ENCODE peak calls at places on chromosomes 7 and 10, in six cellular contexts. I is testis, T is right lobe of liver, K is prostate gland, O is suprapubic skin, M is A549. L is an unnamed sample.

GRCh38 chr10:99815611-99816010 is 33.2 kb downstream of the ABCC2 start:
- DNase-seq in T (no peak), O (no peak), M (no peak), K (no peak), I (no peak), L (no peak)

GRCh38 chr7:47253650-47254080 is 328.2 kb downstream of the TNS3 start:
- DNase-seq in M (peak; percentile 69), I (peak; percentile 49), K (no peak), O (no peak), T (no peak), L (peak; percentile 49)

GRCh38 chr7:121621947-121622346 is 225.8 kb upstream of the FAM3C start:
- DNase-seq in M (no peak), I (no peak), K (no peak), T (no peak), O (no peak), L (no peak)

GRCh38 chr10:120457431-120458172 is 575 bp downstream of the PLPP4 start:
- DNase-seq in I (peak; percentile 33), K (no peak), O (no peak), M (no peak), T (no peak), L (no peak)

GRCh38 chr10:122373713-122374112 is 795 bp upstream of the PLEKHA1 start:
- DNase-seq in M (peak; percentile 16), I (peak; percentile 33), K (peak; percentile 39), O (no peak), T (no peak), L (peak; percentile 20)

GRCh38 chr7:12067156-12067831 is 143.8 kb upstream of the TMEM106B start:
- DNase-seq in O (no peak), K (peak; percentile 60), T (peak; percentile 47), I (peak; percentile 62), M (peak; percentile 28), L (peak; percentile 69)

GRCh38 chr7:2560175-2560695 is 1.5 kb downstream of the IQCE start:
- DNase-seq in M (no peak), O (no peak), K (no peak), T (no peak), I (no peak), L (no peak)

GRCh38 chr7:138848056-138848975 is 50.3 kb upstream of the ATP6V0A4 start:
- DNase-seq in M (no peak), I (no peak), O (no peak), T (no peak), K (no peak), L (no peak)

GRCh38 chr7:99839560-99840011 is 11.8 kb downstream of the CYP3A43 start:
- DNase-seq in O (no peak), M (no peak), T (no peak), I (no peak), K (peak; percentile 82), L (peak; percentile 56)

GRCh38 chr10:128695326-128695725 is 569.1 kb upstream of the MKI67 start:
- DNase-seq in M (no peak), O (no peak), T (no peak), K (no peak), I (no peak), L (no peak)

GRCh38 chr7:139354729-139355128 is 5.0 kb upstream of the LUC7L2 start:
- DNase-seq in I (no peak), T (no peak), M (no peak), O (no peak), K (no peak), L (no peak)

GRCh38 chr10:29131952-29132820 is 156.7 kb upstream of the LYZL1 start:
- DNase-seq in T (no peak), I (peak; percentile 33), O (no peak), K (no peak), M (no peak), L (peak; percentile 31)

GRCh38 chr7:139592801-139593461 is 69.4 kb downstream of the CLEC2L start:
- DNase-seq in I (peak; percentile 7), M (no peak), T (no peak), O (no peak), K (no peak), L (no peak)

DNA sequence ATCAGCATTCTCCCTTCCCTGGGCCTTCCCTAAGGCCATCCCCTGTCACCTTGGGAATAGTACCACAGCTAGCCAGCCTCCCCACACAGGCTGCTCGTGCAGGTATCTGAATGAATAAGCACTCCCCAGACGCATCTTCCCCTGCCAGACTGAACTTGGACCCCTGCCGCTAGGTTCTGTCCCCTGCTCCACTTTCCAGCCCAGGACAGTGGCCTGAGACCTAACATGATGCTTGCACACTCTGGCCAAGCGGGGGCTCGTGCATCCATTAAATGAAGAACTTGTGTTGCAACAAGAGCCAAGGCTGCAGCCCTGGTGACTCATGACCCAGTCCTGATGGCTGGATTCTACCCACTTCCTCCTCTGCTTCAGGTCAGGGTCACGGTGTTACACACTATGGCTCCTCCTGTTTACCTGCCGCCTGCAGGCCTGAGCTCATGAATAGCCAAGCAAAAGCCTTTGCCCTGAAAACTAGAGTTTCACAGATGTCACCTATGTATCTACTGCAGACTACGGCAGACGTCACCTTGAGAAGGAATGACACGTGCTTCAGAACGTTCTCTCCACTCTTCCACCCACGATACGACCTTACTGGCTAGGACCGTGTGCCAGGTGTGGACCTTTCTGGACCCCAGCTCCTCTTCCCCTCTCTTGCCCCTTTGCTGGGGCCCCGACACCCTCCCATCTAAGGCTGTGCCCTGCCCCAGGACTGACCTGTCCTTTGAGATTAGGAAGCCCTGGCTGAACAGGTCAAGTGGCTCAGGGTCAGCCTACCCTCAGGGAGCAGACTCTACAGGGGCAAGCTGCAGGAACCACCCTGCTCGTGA is 6.5 kb downstream of the ASB13 start:
- DNase-seq in T (peak; percentile 79), O (no peak), I (peak; percentile 36), K (no peak), M (peak; percentile 43), L (peak; percentile 39)
- TF ChIP-seq POLR2A in T (no peak), O (no peak), I (no peak), K (no peak), M (no peak), L (no peak)

GRCh38 chr10:42753507-42754154 is 29.0 kb upstream of the BMS1 start:
- DNase-seq in M (peak; percentile 21), T (no peak), O (no peak), I (no peak), K (no peak), L (no peak)
- H3K4me3 ChIP-seq in M (peak overlapping the region; percentile 48), T (peak overlapping the region; percentile 33), O (peak overlapping the region; percentile 59), I (peak overlapping the region; percentile 51), K (peak overlapping the region; percentile 39), L (peak overlapping the region; percentile 27)

GRCh38 chr7:30252885-30253795 is 31.3 kb upstream of the ZNRF2 start:
- DNase-seq in I (peak; percentile 80), K (peak; percentile 60), T (peak; percentile 79), O (no peak), M (no peak), L (peak; percentile 66)
- H3K4me1 ChIP-seq in I (peaks cover 3% of the 10 kb centered on the region), K (no peaks in the 10 kb centered on the region), T (peaks cover 49% of the 10 kb centered on the region), O (peaks cover 9% of the 10 kb centered on the region), M (peaks cover 24% of the 10 kb centered on the region), L (peaks cover 62% of the 10 kb centered on the region)

DNA sequence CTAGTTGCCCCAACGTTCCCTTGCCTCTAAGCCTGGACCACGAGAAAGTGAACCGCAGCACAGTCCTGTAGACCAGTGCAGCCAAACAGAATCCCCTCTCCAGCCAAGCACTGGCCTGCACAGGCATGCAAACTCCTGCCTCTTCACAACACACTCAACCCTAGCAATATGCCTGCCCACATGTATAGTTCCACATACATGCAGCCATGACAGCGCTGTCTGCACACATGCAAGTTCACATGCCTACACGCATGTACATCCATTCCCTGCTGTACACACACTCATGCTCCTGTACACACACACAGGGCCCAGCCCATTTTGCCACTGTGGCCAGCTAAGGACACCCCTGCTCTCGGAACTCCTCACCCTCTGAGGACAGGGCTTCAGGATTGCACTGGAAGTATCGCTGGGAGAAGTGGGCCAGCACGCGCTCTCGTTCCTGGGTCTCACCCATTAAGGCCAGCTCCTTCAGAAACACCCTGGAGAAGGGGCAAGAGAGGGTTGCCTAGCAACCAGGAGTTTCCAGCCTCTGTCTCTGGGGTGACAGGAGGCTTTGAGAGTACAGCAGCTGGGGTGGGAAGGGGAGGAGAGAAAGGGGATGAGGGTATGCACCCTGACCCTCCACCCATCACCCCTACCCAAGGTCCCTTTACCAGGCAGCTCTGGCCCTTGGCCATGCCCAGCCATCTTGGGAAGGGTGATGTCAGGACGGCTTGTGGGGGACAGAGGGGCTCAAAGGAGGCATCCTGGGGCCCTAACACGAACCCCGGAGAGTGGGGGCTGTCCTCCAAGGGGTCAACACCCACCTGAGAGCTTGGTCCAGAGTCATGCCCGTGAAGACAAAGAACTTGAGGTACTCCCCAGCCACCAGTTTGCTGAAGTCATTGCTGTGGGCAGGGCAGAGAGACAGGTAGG is 7.0 kb downstream of the PSD start:
- DNase-seq in M (no peak), I (no peak), K (no peak), T (no peak), O (no peak), L (no peak)
- TF ChIP-seq POLR2A in M (no peak), I (no peak), K (no peak), T (no peak), O (no peak), L (no peak)

GRCh38 chr10:32348297-32349198 is 1.6 kb upstream of the EPC1 start:
- DNase-seq in I (peak; percentile 45), O (no peak), K (no peak), T (no peak), M (no peak), L (no peak)

GRCh38 chr10:32347363-32347735 is 391 bp upstream of the EPC1 start:
- DNase-seq in T (no peak), M (no peak), O (no peak), K (no peak), I (no peak), L (no peak)

GRCh38 chr10:32349199-32349585 is 2.2 kb upstream of the EPC1 start:
- DNase-seq in M (no peak), K (no peak), O (no peak), T (no peak), I (no peak), L (no peak)

GRCh38 chr10:32350811-32351342 is 3.9 kb upstream of the EPC1 start:
- DNase-seq in K (no peak), M (no peak), O (no peak), T (no peak), I (no peak), L (no peak)

DNA sequence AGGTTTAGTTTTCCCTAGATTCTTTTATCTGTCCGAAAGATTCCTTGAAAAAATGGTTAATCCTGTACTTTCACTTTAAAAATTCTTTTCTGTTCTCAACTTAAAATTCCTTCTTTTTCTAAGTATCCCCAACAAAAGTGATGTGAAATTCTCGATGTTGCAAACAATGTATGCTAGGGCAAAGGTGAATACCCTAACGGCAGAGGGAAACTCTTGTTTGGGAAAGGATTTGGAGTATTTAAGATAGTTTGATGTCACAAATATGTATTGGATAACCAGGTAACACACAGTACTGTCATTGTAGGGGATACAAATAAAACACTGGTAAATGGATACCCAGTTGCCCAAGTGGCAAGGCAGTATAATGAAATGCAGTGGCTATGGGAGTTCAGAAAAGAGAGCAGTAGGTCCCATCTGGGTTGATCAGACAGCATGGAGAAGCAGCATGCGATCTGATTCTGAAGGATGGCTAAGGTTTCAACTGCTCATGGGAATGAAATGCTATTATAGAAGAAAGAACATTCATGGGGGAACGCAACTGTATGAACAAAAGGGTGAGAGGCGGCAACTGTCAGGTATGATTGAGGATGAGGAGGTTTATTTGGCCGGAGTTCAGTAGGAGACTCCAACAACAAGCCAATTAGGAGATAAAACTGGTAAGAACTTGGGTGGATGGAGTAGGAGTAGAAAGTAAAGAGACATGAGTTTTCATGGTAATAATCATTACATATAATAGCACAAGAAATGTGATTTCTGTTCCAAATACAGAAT is 3.2 kb upstream of the EPC1 start:
- DNase-seq in T (no peak), K (no peak), I (no peak), M (no peak), O (no peak), L (no peak)
- H3K4me3 ChIP-seq in T (no peak overlapping the region), K (no peak overlapping the region), I (no peak overlapping the region), M (no peak overlapping the region), O (no peak overlapping the region), L (no peak overlapping the region)